ENCODE peak calls at places on chromosomes 16 and 17, in eight cellular contexts. N is PC-9, Q is tibial nerve, P is hepatocyte, R is left ventricle myocardium inferior, E is pancreas, L is suprapubic skin, X is uterus. Z is an unnamed sample.
A peak's percentile ranks its signal among the peaks of the same experiment; 100 is the strongest.

GRCh38 chr17:63425478-63425877 is 20.6 kb downstream of the CYB561 start:
- DNase-seq in N (no peak), Q (peak; percentile 67), P (peak; percentile 91), R (peak; percentile 63), E (peak; percentile 79), L (peak; percentile 86), X (peak; percentile 77), Z (peak; percentile 63)

GRCh38 chr16:3519581-3519980 is 18.8 kb downstream of the CLUAP1 start:
- DNase-seq in N (peak; percentile 82), Q (no peak), P (no peak), R (no peak), E (no peak), L (no peak), X (no peak), Z (no peak)

GRCh38 chr17:2718150-2718938 is 6.8 kb upstream of the CLUH start:
- DNase-seq in N (no peak), Q (no peak), P (no peak), R (no peak), E (no peak), L (no peak), X (no peak), Z (no peak)

GRCh38 chr16:86568677-86569623 is 2.3 kb downstream of the FOXC2 start:
- DNase-seq in N (no peak), Q (no peak), P (no peak), R (no peak), E (no peak), L (no peak), X (no peak), Z (no peak)

GRCh38 chr17:33992113-33992512 is 263.0 kb upstream of the CCL2 start:
- DNase-seq in N (no peak), Q (no peak), P (no peak), R (no peak), E (no peak), L (no peak), X (no peak), Z (no peak)

GRCh38 chr16:67158637-67159600 is 790 bp downstream of the TRADD start:
- DNase-seq in N (peak; percentile 54), Q (no peak), P (peak; percentile 56), R (peak; percentile 36), E (peak; percentile 57), L (no peak), X (no peak), Z (no peak)

GRCh38 chr17:81387235-81388060 is 7.8 kb upstream of the BAHCC1 start:
- DNase-seq in N (no peak), Q (no peak), P (peak; percentile 80), R (peak; percentile 59), E (peak; percentile 64), L (no peak), X (peak; percentile 80), Z (peak; percentile 84)

GRCh38 chr17:63993368-63993990 is 4.7 kb upstream of the PRR29 start:
- DNase-seq in N (no peak), Q (no peak), P (no peak), R (peak; percentile 9), E (no peak), L (peak; percentile 40), X (no peak), Z (no peak)

GRCh38 chr16:86718118-86718517 is 139.8 kb downstream of the FOXL1 start:
- DNase-seq in N (no peak), Q (no peak), P (peak; percentile 26), R (no peak), E (no peak), L (no peak), X (no peak), Z (no peak)

GRCh38 chr17:15368605-15369004 is 27.2 kb upstream of the TEKT3 start:
- DNase-seq in N (no peak), Q (no peak), P (no peak), R (no peak), E (no peak), L (no peak), X (no peak), Z (no peak)

GRCh38 chr16:68234188-68235104 is 1.5 kb downstream of the ESRP2 start:
- DNase-seq in N (peak; percentile 96), Q (no peak), P (peak; percentile 93), R (no peak), E (peak; percentile 99), L (peak; percentile 83), X (peak; percentile 18), Z (no peak)

GRCh38 chr16:68083239-68083781 is 1.9 kb upstream of the NFATC3 start:
- DNase-seq in N (no peak), Q (no peak), P (no peak), R (no peak), E (no peak), L (no peak), X (no peak), Z (no peak)

GRCh38 chr16:3283525-3284447 is 495 bp downstream of the ZNF263 start:
- DNase-seq in N (no peak), Q (no peak), P (no peak), R (peak; percentile 24), E (peak; percentile 46), L (peak; percentile 79), X (no peak), Z (peak; percentile 30)

GRCh38 chr17:76027159-76027839 is at the start of gene EVPL:
- DNase-seq in N (peak; percentile 91), Q (no peak), P (peak; percentile 37), R (no peak), E (peak; percentile 58), L (no peak), X (no peak), Z (no peak)

DNA sequence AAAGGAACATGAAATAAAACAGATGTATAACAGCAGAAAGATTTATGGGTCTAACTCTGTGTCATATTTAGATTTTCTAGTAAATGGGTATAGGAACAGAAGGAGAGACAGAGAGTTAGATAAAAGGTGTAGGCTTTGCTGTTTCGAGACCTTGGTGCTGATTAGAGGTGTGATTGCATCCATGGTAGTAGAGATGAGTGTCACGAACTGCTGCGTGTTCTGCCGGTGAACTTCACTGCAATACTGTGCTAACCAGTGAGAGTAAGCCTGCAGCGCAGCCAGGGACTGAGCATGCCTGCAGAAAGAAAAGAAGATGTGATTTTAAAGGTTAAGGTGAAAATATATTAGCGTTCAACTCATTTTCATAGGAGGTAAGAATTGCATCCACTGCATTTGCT is 53.7 kb upstream of the GSG1L start:
- DNase-seq in N (no peak), Q (no peak), P (no peak), R (no peak), E (no peak), L (no peak), X (no peak), Z (no peak)
- H3K27ac ChIP-seq in N (no peak overlapping the region), Q (no peak overlapping the region), P (no peak overlapping the region), R (no peak overlapping the region), E (no peak overlapping the region), L (no peak overlapping the region), X (no peak overlapping the region), Z (no peak overlapping the region)

GRCh38 chr17:73988110-73988509 is 215.4 kb upstream of the RPL38 start:
- DNase-seq in N (no peak), Q (no peak), P (no peak), R (no peak), E (no peak), L (no peak), X (no peak), Z (no peak)

GRCh38 chr17:73984981-73985380 is 218.5 kb upstream of the RPL38 start:
- DNase-seq in N (no peak), Q (no peak), P (no peak), R (no peak), E (no peak), L (no peak), X (no peak), Z (no peak)

GRCh38 chr17:73987395-73987794 is 216.1 kb upstream of the RPL38 start:
- DNase-seq in N (no peak), Q (no peak), P (no peak), R (no peak), E (no peak), L (no peak), X (no peak), Z (no peak)

GRCh38 chr17:73985466-73986015 is 217.9 kb upstream of the RPL38 start:
- DNase-seq in N (no peak), Q (no peak), P (no peak), R (no peak), E (no peak), L (no peak), X (no peak), Z (no peak)

GRCh38 chr17:73986641-73987177 is 216.8 kb upstream of the RPL38 start:
- DNase-seq in N (no peak), Q (no peak), P (no peak), R (no peak), E (no peak), L (no peak), X (no peak), Z (no peak)
- H3K4me1 ChIP-seq in N (no peaks in the 10 kb centered on the region), Q (no peaks in the 10 kb centered on the region), P (no peaks in the 10 kb centered on the region), R (no peaks in the 10 kb centered on the region), E (no peaks in the 10 kb centered on the region), L (peaks cover 12% of the 10 kb centered on the region), X (no peaks in the 10 kb centered on the region), Z (peaks cover 4% of the 10 kb centered on the region)

GRCh38 chr16:79768594-79768993 is 168.1 kb upstream of the MAF start:
- DNase-seq in N (no peak), Q (no peak), P (no peak), R (no peak), E (no peak), L (no peak), X (no peak), Z (no peak)

GRCh38 chr16:79769320-79770243 is 169.0 kb upstream of the MAF start:
- DNase-seq in N (no peak), Q (no peak), P (no peak), R (no peak), E (no peak), L (no peak), X (no peak), Z (no peak)

GRCh38 chr16:79770244-79771064 is 169.9 kb upstream of the MAF start:
- DNase-seq in N (no peak), Q (peak; percentile 82), P (peak; percentile 97), R (peak; percentile 91), E (peak; percentile 88), L (peak; percentile 94), X (peak; percentile 90), Z (peak; percentile 88)

GRCh38 chr16:79764415-79765149 is 164.0 kb upstream of the MAF start:
- DNase-seq in N (no peak), Q (no peak), P (no peak), R (no peak), E (no peak), L (no peak), X (no peak), Z (no peak)

GRCh38 chr16:79767597-79768280 is 167.2 kb upstream of the MAF start:
- DNase-seq in N (no peak), Q (no peak), P (peak; percentile 58), R (no peak), E (no peak), L (no peak), X (peak; percentile 29), Z (no peak)
- TF ChIP-seq CTCF in N (no peak), Q (no peak), P (peak; percentile 46), R (peak; percentile 39), E (no peak), L (no peak), X (no peak), Z (peak; percentile 32)

DNA sequence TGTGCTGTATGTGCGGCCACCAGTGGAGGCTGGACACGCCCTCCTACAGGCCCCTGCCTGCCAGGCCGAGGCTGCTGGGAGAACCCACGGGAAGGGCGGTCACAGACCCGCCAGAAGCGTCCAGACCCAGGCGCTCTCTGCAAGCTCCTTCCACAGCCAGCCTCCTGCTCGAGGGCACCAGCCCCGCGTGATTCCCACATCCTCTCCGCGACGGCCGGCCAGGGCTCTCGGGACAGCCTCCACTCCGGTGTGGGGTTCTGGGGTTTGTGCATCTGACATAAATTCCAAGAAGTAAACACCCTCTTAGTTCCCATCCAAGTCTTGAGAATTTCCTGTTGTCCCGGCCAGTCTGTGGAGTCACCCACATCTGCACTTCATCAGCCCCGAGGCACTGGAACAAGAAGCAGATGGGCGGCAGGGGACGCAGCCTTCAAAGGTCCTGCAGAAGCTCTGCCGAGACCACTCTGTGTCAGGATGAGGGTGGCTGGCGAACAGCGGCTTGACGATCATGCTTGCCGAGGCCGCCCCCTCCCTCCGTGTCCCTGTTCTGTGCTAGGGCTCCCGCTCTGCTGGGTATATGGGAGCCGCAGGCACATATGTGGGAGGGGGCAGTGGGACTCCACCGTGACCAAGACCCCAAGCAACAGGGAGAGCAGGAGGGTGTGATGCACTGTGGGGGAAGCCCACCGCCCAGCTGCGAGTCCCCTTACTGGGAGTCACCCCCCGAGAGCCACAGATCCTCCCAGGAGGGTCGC is 2.4 kb upstream of the TMEM204 start:
- DNase-seq in N (no peak), Q (peak; percentile 52), P (peak; percentile 69), R (peak; percentile 80), E (no peak), L (peak; percentile 92), X (peak; percentile 76), Z (peak; percentile 75)
- H3K27ac ChIP-seq in N (no peak overlapping the region), Q (peak overlapping the region; percentile 83), P (peak overlapping the region; percentile 97), R (peak overlapping the region; percentile 98), E (peak overlapping the region; percentile 22), L (peak overlapping the region; percentile 91), X (peak overlapping the region; percentile 87), Z (peak overlapping the region; percentile 93)